ENCODE peak calls at places on chromosomes 13 and 19, in ten cellular contexts. One of them, this sample, is unnamed.
A peak's percentile ranks its signal among the peaks of the same experiment; 100 is the strongest.

GRCh38 chr19:6963937-6964336 is 57.3 kb downstream of the MBD3L2B start:
- DNase-seq in HFF-Myc: no peak
- DNase-seq in esophagus squamous epithelium: no peak
- DNase-seq in RWPE1: no peak
- DNase-seq in BE2C: peak; percentile 24
- DNase-seq in OCI-LY7: peak; percentile 41
- DNase-seq in cardiac fibroblast: no peak
- DNase-seq in AG09319: no peak
- DNase-seq in CD8-positive, alpha-beta T cell: peak; percentile 69
- DNase-seq in AG04450: no peak
- DNase-seq in this sample: no peak

GRCh38 chr13:99289265-99289664 is 17.9 kb downstream of the GPR183 start:
- DNase-seq in HFF-Myc: no peak
- DNase-seq in esophagus squamous epithelium: no peak
- DNase-seq in RWPE1: no peak
- DNase-seq in BE2C: no peak
- DNase-seq in OCI-LY7: no peak
- DNase-seq in cardiac fibroblast: no peak
- DNase-seq in AG09319: no peak
- DNase-seq in CD8-positive, alpha-beta T cell: no peak
- DNase-seq in AG04450: no peak
- DNase-seq in this sample: no peak

GRCh38 chr13:19818223-19818842 is 35.6 kb upstream of the PSPC1 start:
- DNase-seq in HFF-Myc: no peak
- DNase-seq in esophagus squamous epithelium: no peak
- DNase-seq in RWPE1: no peak
- DNase-seq in BE2C: peak; percentile 52
- DNase-seq in OCI-LY7: peak; percentile 8
- DNase-seq in cardiac fibroblast: peak; percentile 43
- DNase-seq in AG09319: no peak
- DNase-seq in CD8-positive, alpha-beta T cell: peak; percentile 54
- DNase-seq in AG04450: no peak
- DNase-seq in this sample: no peak

GRCh38 chr13:108463365-108463764 is 166.0 kb upstream of the MYO16 start:
- DNase-seq in HFF-Myc: peak; percentile 3
- DNase-seq in esophagus squamous epithelium: no peak
- DNase-seq in RWPE1: peak; percentile 75
- DNase-seq in BE2C: no peak
- DNase-seq in OCI-LY7: no peak
- DNase-seq in cardiac fibroblast: peak; percentile 82
- DNase-seq in AG09319: peak; percentile 43
- DNase-seq in CD8-positive, alpha-beta T cell: no peak
- DNase-seq in AG04450: peak; percentile 62
- DNase-seq in this sample: peak; percentile 15

GRCh38 chr13:76129305-76130040 is 493.3 kb downstream of the LMO7 start:
- DNase-seq in HFF-Myc: no peak
- DNase-seq in esophagus squamous epithelium: no peak
- DNase-seq in RWPE1: no peak
- DNase-seq in BE2C: no peak
- DNase-seq in OCI-LY7: no peak
- DNase-seq in cardiac fibroblast: no peak
- DNase-seq in AG09319: no peak
- DNase-seq in CD8-positive, alpha-beta T cell: no peak
- DNase-seq in AG04450: no peak
- DNase-seq in this sample: no peak

GRCh38 chr13:43786766-43787517 is at the start of gene ENOX1:
- DNase-seq in HFF-Myc: no peak
- DNase-seq in esophagus squamous epithelium: no peak
- DNase-seq in RWPE1: peak; percentile 28
- DNase-seq in BE2C: peak; percentile 90
- DNase-seq in OCI-LY7: peak; percentile 55
- DNase-seq in cardiac fibroblast: peak; percentile 86
- DNase-seq in AG09319: no peak
- DNase-seq in CD8-positive, alpha-beta T cell: no peak
- DNase-seq in AG04450: peak; percentile 49
- DNase-seq in this sample: peak; percentile 74

GRCh38 chr19:52922841-52923781 is at the start of gene ZNF888:
- DNase-seq in HFF-Myc: no peak
- DNase-seq in esophagus squamous epithelium: peak; percentile 51
- DNase-seq in RWPE1: peak; percentile 81
- DNase-seq in BE2C: peak; percentile 83
- DNase-seq in OCI-LY7: peak; percentile 88
- DNase-seq in cardiac fibroblast: peak; percentile 86
- DNase-seq in AG09319: no peak
- DNase-seq in CD8-positive, alpha-beta T cell: peak; percentile 89
- DNase-seq in AG04450: no peak
- DNase-seq in this sample: peak; percentile 90

GRCh38 chr19:18388328-18389094 is 2.6 kb downstream of the GDF15 start:
- DNase-seq in HFF-Myc: no peak
- DNase-seq in esophagus squamous epithelium: peak; percentile 56
- DNase-seq in RWPE1: peak; percentile 74
- DNase-seq in BE2C: peak; percentile 83
- DNase-seq in OCI-LY7: peak; percentile 87
- DNase-seq in cardiac fibroblast: peak; percentile 59
- DNase-seq in AG09319: no peak
- DNase-seq in CD8-positive, alpha-beta T cell: peak; percentile 89
- DNase-seq in AG04450: no peak
- DNase-seq in this sample: peak; percentile 95

GRCh38 chr13:34352958-34353357 is 535.0 kb downstream of the RFC3 start:
- DNase-seq in HFF-Myc: no peak
- DNase-seq in esophagus squamous epithelium: no peak
- DNase-seq in RWPE1: no peak
- DNase-seq in BE2C: no peak
- DNase-seq in OCI-LY7: no peak
- DNase-seq in cardiac fibroblast: no peak
- DNase-seq in AG09319: no peak
- DNase-seq in CD8-positive, alpha-beta T cell: no peak
- DNase-seq in AG04450: no peak
- DNase-seq in this sample: no peak

GRCh38 chr13:42064259-42064658 is 15.8 kb downstream of the DGKH start:
- DNase-seq in HFF-Myc: no peak
- DNase-seq in esophagus squamous epithelium: no peak
- DNase-seq in RWPE1: no peak
- DNase-seq in BE2C: no peak
- DNase-seq in OCI-LY7: no peak
- DNase-seq in cardiac fibroblast: peak; percentile 76
- DNase-seq in AG09319: no peak
- DNase-seq in CD8-positive, alpha-beta T cell: no peak
- DNase-seq in AG04450: no peak
- DNase-seq in this sample: no peak

GRCh38 chr19:56837004-56837403 is 3.5 kb downstream of the PEG3 start:
- DNase-seq in HFF-Myc: no peak
- DNase-seq in esophagus squamous epithelium: no peak
- DNase-seq in RWPE1: no peak
- DNase-seq in BE2C: no peak
- DNase-seq in OCI-LY7: no peak
- DNase-seq in cardiac fibroblast: peak; percentile 2
- DNase-seq in AG09319: no peak
- DNase-seq in CD8-positive, alpha-beta T cell: no peak
- DNase-seq in AG04450: no peak
- DNase-seq in this sample: peak; percentile 18

GRCh38 chr13:49295231-49295630 is 47.5 kb downstream of the CDADC1 start:
- DNase-seq in HFF-Myc: no peak
- DNase-seq in esophagus squamous epithelium: no peak
- DNase-seq in RWPE1: no peak
- DNase-seq in BE2C: no peak
- DNase-seq in OCI-LY7: no peak
- DNase-seq in cardiac fibroblast: peak; percentile 16
- DNase-seq in AG09319: no peak
- DNase-seq in CD8-positive, alpha-beta T cell: no peak
- DNase-seq in AG04450: no peak
- DNase-seq in this sample: no peak

GRCh38 chr19:48968179-48968661 is 3.1 kb downstream of the FTL start:
- DNase-seq in HFF-Myc: no peak
- DNase-seq in esophagus squamous epithelium: no peak
- DNase-seq in RWPE1: no peak
- DNase-seq in BE2C: no peak
- DNase-seq in OCI-LY7: no peak
- DNase-seq in cardiac fibroblast: no peak
- DNase-seq in AG09319: no peak
- DNase-seq in CD8-positive, alpha-beta T cell: no peak
- DNase-seq in AG04450: no peak
- DNase-seq in this sample: no peak

GRCh38 chr13:36357692-36358091 is 11.5 kb upstream of the SPART start:
- DNase-seq in HFF-Myc: no peak
- DNase-seq in esophagus squamous epithelium: no peak
- DNase-seq in RWPE1: no peak
- DNase-seq in BE2C: no peak
- DNase-seq in OCI-LY7: no peak
- DNase-seq in cardiac fibroblast: peak; percentile 69
- DNase-seq in AG09319: no peak
- DNase-seq in CD8-positive, alpha-beta T cell: no peak
- DNase-seq in AG04450: no peak
- DNase-seq in this sample: no peak

GRCh38 chr13:76711515-76712182 is 174.6 kb downstream of the KCTD12 start:
- DNase-seq in HFF-Myc: peak; percentile 79
- DNase-seq in esophagus squamous epithelium: no peak
- DNase-seq in RWPE1: peak; percentile 72
- DNase-seq in BE2C: no peak
- DNase-seq in OCI-LY7: no peak
- DNase-seq in cardiac fibroblast: peak; percentile 98
- DNase-seq in AG09319: peak; percentile 87
- DNase-seq in CD8-positive, alpha-beta T cell: no peak
- DNase-seq in AG04450: peak; percentile 81
- DNase-seq in this sample: no peak

GRCh38 chr19:13032837-13033236 is 37.6 kb downstream of the NFIX start:
- DNase-seq in HFF-Myc: no peak
- DNase-seq in esophagus squamous epithelium: no peak
- DNase-seq in RWPE1: no peak
- DNase-seq in BE2C: no peak
- DNase-seq in OCI-LY7: no peak
- DNase-seq in cardiac fibroblast: no peak
- DNase-seq in AG09319: no peak
- DNase-seq in CD8-positive, alpha-beta T cell: no peak
- DNase-seq in AG04450: no peak
- DNase-seq in this sample: no peak

GRCh38 chr19:12778020-12778904 is 2.9 kb upstream of the HOOK2 start:
- DNase-seq in HFF-Myc: no peak
- DNase-seq in esophagus squamous epithelium: no peak
- DNase-seq in RWPE1: peak; percentile 58
- DNase-seq in BE2C: peak; percentile 90
- DNase-seq in OCI-LY7: peak; percentile 55
- DNase-seq in cardiac fibroblast: peak; percentile 92
- DNase-seq in AG09319: peak; percentile 39
- DNase-seq in CD8-positive, alpha-beta T cell: peak; percentile 65
- DNase-seq in AG04450: no peak
- DNase-seq in this sample: peak; percentile 70

GRCh38 chr13:112510002-112510780 is 77.8 kb downstream of the TUBGCP3 start:
- DNase-seq in HFF-Myc: peak; percentile 35
- DNase-seq in esophagus squamous epithelium: no peak
- DNase-seq in RWPE1: peak; percentile 29
- DNase-seq in BE2C: peak; percentile 59
- DNase-seq in OCI-LY7: peak; percentile 24
- DNase-seq in cardiac fibroblast: peak; percentile 66
- DNase-seq in AG09319: peak; percentile 19
- DNase-seq in CD8-positive, alpha-beta T cell: no peak
- DNase-seq in AG04450: peak; percentile 23
- DNase-seq in this sample: peak; percentile 40
- TF ChIP-seq CTCF in HFF-Myc: peak; percentile 40
- TF ChIP-seq CTCF in esophagus squamous epithelium: no peak
- TF ChIP-seq CTCF in RWPE1: peak; percentile 13
- TF ChIP-seq CTCF in BE2C: peak; percentile 76
- TF ChIP-seq CTCF in OCI-LY7: peak; percentile 57
- TF ChIP-seq CTCF in cardiac fibroblast: peak; percentile 48
- TF ChIP-seq CTCF in AG09319: peak; percentile 59
- TF ChIP-seq CTCF in CD8-positive, alpha-beta T cell: no peak
- TF ChIP-seq CTCF in AG04450: peak; percentile 60
- TF ChIP-seq CTCF in this sample: peak; percentile 34

GRCh38 chr19:54967611-54968010 is 1.4 kb downstream of the NLRP2 start:
- DNase-seq in HFF-Myc: no peak
- DNase-seq in esophagus squamous epithelium: no peak
- DNase-seq in RWPE1: no peak
- DNase-seq in BE2C: no peak
- DNase-seq in OCI-LY7: peak; percentile 49
- DNase-seq in cardiac fibroblast: no peak
- DNase-seq in AG09319: no peak
- DNase-seq in CD8-positive, alpha-beta T cell: no peak
- DNase-seq in AG04450: no peak
- DNase-seq in this sample: no peak
- TF ChIP-seq CTCF in HFF-Myc: no peak
- TF ChIP-seq CTCF in esophagus squamous epithelium: no peak
- TF ChIP-seq CTCF in RWPE1: no peak
- TF ChIP-seq CTCF in BE2C: no peak
- TF ChIP-seq CTCF in OCI-LY7: no peak
- TF ChIP-seq CTCF in cardiac fibroblast: no peak
- TF ChIP-seq CTCF in AG09319: no peak
- TF ChIP-seq CTCF in CD8-positive, alpha-beta T cell: no peak
- TF ChIP-seq CTCF in AG04450: no peak
- TF ChIP-seq CTCF in this sample: no peak

DNA sequence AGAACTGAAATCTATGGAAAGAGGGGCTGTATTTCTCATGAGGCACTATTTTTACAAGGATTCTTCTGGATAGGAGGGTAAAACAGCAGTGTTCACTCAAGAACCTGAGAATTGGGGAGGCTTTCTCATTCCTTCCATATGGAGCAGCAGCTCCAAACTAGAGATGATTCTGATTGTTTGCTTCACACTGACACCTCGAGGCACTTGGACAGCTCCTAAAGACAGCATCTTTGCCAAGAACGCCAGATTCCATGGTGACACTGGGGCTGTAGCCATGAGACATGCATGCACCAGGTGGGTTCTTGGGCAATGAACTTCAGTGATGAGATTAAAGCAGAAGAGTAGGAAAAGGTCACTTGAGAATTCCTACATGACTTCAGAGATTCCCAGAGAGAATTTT is 361.5 kb upstream of the HTR2A start:
- DNase-seq in HFF-Myc: no peak
- DNase-seq in esophagus squamous epithelium: no peak
- DNase-seq in RWPE1: no peak
- DNase-seq in BE2C: no peak
- DNase-seq in OCI-LY7: no peak
- DNase-seq in cardiac fibroblast: no peak
- DNase-seq in AG09319: no peak
- DNase-seq in CD8-positive, alpha-beta T cell: no peak
- DNase-seq in AG04450: no peak
- DNase-seq in this sample: no peak
- TF ChIP-seq CTCF in HFF-Myc: no peak
- TF ChIP-seq CTCF in esophagus squamous epithelium: no peak
- TF ChIP-seq CTCF in RWPE1: no peak
- TF ChIP-seq CTCF in BE2C: no peak
- TF ChIP-seq CTCF in OCI-LY7: no peak
- TF ChIP-seq CTCF in cardiac fibroblast: no peak
- TF ChIP-seq CTCF in AG09319: no peak
- TF ChIP-seq CTCF in CD8-positive, alpha-beta T cell: no peak
- TF ChIP-seq CTCF in AG04450: no peak
- TF ChIP-seq CTCF in this sample: no peak

DNA sequence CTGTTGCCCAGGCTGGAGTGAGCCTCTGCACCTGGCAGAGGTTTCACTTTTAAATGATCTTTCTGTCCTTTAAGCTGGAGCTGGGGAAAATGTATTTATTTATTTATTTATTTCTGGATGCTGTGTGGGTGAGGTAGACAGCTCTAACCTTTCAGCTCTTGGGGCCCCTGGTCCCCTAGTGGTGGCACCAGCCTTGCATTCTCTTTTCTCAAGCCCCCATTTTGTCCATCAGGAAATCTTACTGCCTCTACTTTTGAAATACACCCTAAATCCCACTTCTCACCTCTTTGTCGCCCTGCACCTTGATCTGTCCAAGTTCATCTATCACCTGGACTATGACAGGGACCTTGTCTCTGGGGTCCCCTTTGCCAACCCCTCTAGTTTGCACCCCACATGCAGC is 2.1 kb upstream of the B9D2 start:
- DNase-seq in HFF-Myc: no peak
- DNase-seq in esophagus squamous epithelium: no peak
- DNase-seq in RWPE1: no peak
- DNase-seq in BE2C: no peak
- DNase-seq in OCI-LY7: peak; percentile 34
- DNase-seq in cardiac fibroblast: no peak
- DNase-seq in AG09319: no peak
- DNase-seq in CD8-positive, alpha-beta T cell: no peak
- DNase-seq in AG04450: no peak
- DNase-seq in this sample: peak; percentile 35
- TF ChIP-seq CTCF in HFF-Myc: peak; percentile 37
- TF ChIP-seq CTCF in esophagus squamous epithelium: no peak
- TF ChIP-seq CTCF in RWPE1: no peak
- TF ChIP-seq CTCF in BE2C: peak; percentile 40
- TF ChIP-seq CTCF in OCI-LY7: peak; percentile 63
- TF ChIP-seq CTCF in cardiac fibroblast: peak; percentile 14
- TF ChIP-seq CTCF in AG09319: no peak
- TF ChIP-seq CTCF in CD8-positive, alpha-beta T cell: no peak
- TF ChIP-seq CTCF in AG04450: peak; percentile 26
- TF ChIP-seq CTCF in this sample: peak; percentile 35

This sample was measured in GM13977.